ENCODE peak calls at places on chromosomes 2 and 18, in seven cellular contexts. Y, M, I, L, T, H and R are unnamed samples.
A peak's percentile ranks its signal among the peaks of the same experiment; 100 is the strongest.

GRCh38 chr18:24212939-24213338 is 74.1 kb downstream of the CABYR start:
- DNase-seq in Y (no peak), M (no peak), I (no peak), L (peak; percentile 41), T (no peak), H (no peak), R (peak; percentile 26)

GRCh38 chr18:47215554-47216138 is 35.8 kb downstream of the SKOR2 start:
- DNase-seq in Y (peak; percentile 37), M (no peak), I (no peak), L (peak; percentile 64), T (no peak), H (no peak), R (peak; percentile 6)

GRCh38 chr2:37617119-37617892 is 54.1 kb downstream of the CDC42EP3 start:
- DNase-seq in Y (no peak), M (no peak), I (no peak), L (no peak), T (peak; percentile 48), H (no peak), R (no peak)

GRCh38 chr18:50096766-50097435 is 98.0 kb downstream of the MYO5B start:
- DNase-seq in Y (no peak), M (no peak), I (peak; percentile 21), L (no peak), T (no peak), H (no peak), R (no peak)

GRCh38 chr2:155895016-155895415 is 437.5 kb downstream of the NR4A2 start:
- DNase-seq in Y (no peak), M (no peak), I (no peak), L (no peak), T (no peak), H (no peak), R (no peak)

GRCh38 chr2:61452392-61452791 is 18.5 kb downstream of the USP34 start:
- DNase-seq in Y (no peak), M (no peak), I (no peak), L (no peak), T (no peak), H (no peak), R (no peak)

GRCh38 chr2:29749843-29750242 is 171.5 kb downstream of the ALK start:
- DNase-seq in Y (no peak), M (no peak), I (no peak), L (no peak), T (peak; percentile 67), H (no peak), R (no peak)

GRCh38 chr2:238467772-238468171 is 41.0 kb downstream of the ASB1 start:
- DNase-seq in Y (no peak), M (no peak), I (no peak), L (no peak), T (no peak), H (no peak), R (no peak)

GRCh38 chr2:39737661-39738060 is 41.4 kb downstream of the THUMPD2 start:
- DNase-seq in Y (no peak), M (no peak), I (no peak), L (no peak), T (no peak), H (peak; percentile 66), R (no peak)

GRCh38 chr18:23354625-23355024 is 98.5 kb upstream of the RIOK3 start:
- DNase-seq in Y (no peak), M (no peak), I (no peak), L (no peak), T (no peak), H (no peak), R (no peak)

GRCh38 chr2:118059919-118060478 is 28.3 kb upstream of the INSIG2 start:
- DNase-seq in Y (no peak), M (no peak), I (no peak), L (no peak), T (no peak), H (no peak), R (no peak)

GRCh38 chr2:119680457-119681195 is 1.6 kb downstream of the TMEM177 start:
- DNase-seq in Y (no peak), M (no peak), I (no peak), L (no peak), T (no peak), H (no peak), R (no peak)

GRCh38 chr2:37786153-37786809 is 114.8 kb upstream of the CDC42EP3 start:
- DNase-seq in Y (no peak), M (no peak), I (no peak), L (no peak), T (no peak), H (no peak), R (no peak)

GRCh38 chr2:151206446-151206968 is 55.2 kb downstream of the RBM43 start:
- DNase-seq in Y (no peak), M (no peak), I (no peak), L (no peak), T (no peak), H (no peak), R (no peak)

GRCh38 chr2:75098856-75099255 is 100.5 kb downstream of the TACR1 start:
- DNase-seq in Y (no peak), M (no peak), I (no peak), L (peak; percentile 63), T (no peak), H (no peak), R (peak; percentile 21)

GRCh38 chr18:43396266-43396665 is 119.0 kb upstream of the SYT4 start:
- DNase-seq in Y (no peak), M (no peak), I (no peak), L (peak; percentile 5), T (no peak), H (no peak), R (no peak)

GRCh38 chr2:168742258-168742932 is 60.0 kb upstream of the NOSTRIN start:
- DNase-seq in Y (no peak), M (no peak), I (no peak), L (no peak), T (no peak), H (no peak), R (no peak)

GRCh38 chr2:24327988-24328387 is 32.3 kb downstream of the ITSN2 start:
- DNase-seq in Y (no peak), M (no peak), I (no peak), L (no peak), T (no peak), H (no peak), R (no peak)

GRCh38 chr18:56575819-56576663 is 62.4 kb downstream of the TXNL1 start:
- DNase-seq in Y (no peak), M (no peak), I (no peak), L (peak; percentile 28), T (no peak), H (no peak), R (peak; percentile 29)

GRCh38 chr2:32119161-32119560 is 46.5 kb upstream of the SLC30A6 start:
- DNase-seq in Y (no peak), M (no peak), I (no peak), L (no peak), T (no peak), H (no peak), R (no peak)

GRCh38 chr18:76495435-76496199 is 575 bp upstream of the ZNF516 start:
- DNase-seq in Y (peak; percentile 76), M (no peak), I (peak; percentile 57), L (peak; percentile 34), T (peak; percentile 62), H (peak; percentile 77), R (no peak)

GRCh38 chr2:28276076-28276618 is 116.5 kb upstream of the FOSL2 start:
- DNase-seq in Y (peak; percentile 39), M (no peak), I (no peak), L (peak; percentile 92), T (no peak), H (no peak), R (peak; percentile 49)

GRCh38 chr2:200585730-200586643 is at the start of gene AOX1:
- DNase-seq in Y (peak; percentile 88), M (no peak), I (peak; percentile 47), L (no peak), T (peak; percentile 44), H (peak; percentile 90), R (no peak)
- TF ChIP-seq POLR2A in Y (peak; percentile 81), M (no peak), I (no peak), L (no peak), T (no peak), H (no peak), R (no peak)

GRCh38 chr2:43227830-43228280 is 1.4 kb upstream of the ZFP36L2 start:
- DNase-seq in Y (no peak), M (no peak), I (no peak), L (no peak), T (no peak), H (no peak), R (peak; percentile 49)

GRCh38 chr2:43226955-43227829 is 786 bp upstream of the ZFP36L2 start:
- DNase-seq in Y (peak; percentile 97), M (peak; percentile 95), I (peak; percentile 96), L (peak; percentile 92), T (peak; percentile 97), H (peak; percentile 99), R (peak; percentile 84)

GRCh38 chr2:43225093-43225787 is 1.2 kb downstream of the ZFP36L2 start:
- DNase-seq in Y (peak; percentile 66), M (peak; percentile 59), I (peak; percentile 65), L (peak; percentile 76), T (peak; percentile 63), H (peak; percentile 87), R (no peak)

GRCh38 chr2:43225788-43226557 is 433 bp downstream of the ZFP36L2 start:
- DNase-seq in Y (no peak), M (peak; percentile 68), I (no peak), L (peak; percentile 84), T (peak; percentile 79), H (peak; percentile 83), R (peak; percentile 67)

GRCh38 chr2:43226558-43226954 is at the start of gene ZFP36L2:
- DNase-seq in Y (peak; percentile 95), M (peak; percentile 95), I (peak; percentile 97), L (peak; percentile 96), T (peak; percentile 96), H (peak; percentile 98), R (peak; percentile 98)
- TF ChIP-seq POLR2A in Y (peak; percentile 95), M (peak; percentile 94), I (peak; percentile 98), L (peak; percentile 84), T (peak; percentile 96), H (peak; percentile 97), R (peak; percentile 79)

DNA sequence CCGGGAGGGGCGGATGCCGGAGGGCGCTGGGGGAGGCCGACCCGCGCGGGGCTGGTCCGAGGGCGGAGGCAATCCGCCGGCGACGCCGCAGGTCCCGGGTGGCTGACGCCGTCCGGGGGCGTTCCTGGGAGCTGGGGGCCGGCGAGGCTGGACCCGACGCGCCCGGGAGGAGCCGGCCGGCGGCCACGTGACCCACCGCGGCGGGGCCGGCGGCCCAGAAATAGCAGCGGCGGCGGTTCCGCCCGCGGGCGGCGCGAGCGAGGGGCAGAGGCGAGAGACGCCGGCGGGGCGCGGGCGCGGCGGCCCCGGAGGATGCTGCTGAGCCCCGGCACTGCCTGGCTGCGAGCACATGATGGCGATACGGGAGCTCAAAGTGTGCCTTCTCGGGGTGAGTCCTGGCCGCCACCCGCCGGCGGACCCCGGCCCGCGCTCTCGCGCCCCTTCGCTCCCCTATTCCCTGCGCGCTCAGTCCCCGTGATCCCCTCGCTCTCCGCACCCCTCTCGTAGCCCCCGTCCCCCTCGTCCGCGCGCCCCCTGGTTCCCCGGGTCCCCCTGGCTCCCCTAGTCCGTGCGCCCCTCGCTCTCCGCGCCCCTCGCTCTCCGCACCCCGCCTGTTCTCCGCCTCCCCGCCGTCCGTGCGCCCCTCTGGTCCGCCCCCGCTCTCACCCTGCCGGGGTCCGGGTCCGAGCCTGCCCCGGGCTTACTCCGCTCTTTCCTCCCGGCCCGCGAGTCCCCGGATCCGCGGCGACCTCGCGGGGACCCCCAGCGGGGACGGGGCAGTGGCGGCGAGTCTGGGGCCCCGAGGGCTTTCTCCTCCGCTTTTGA is at the start of gene RAB31:
- DNase-seq in Y (peak; percentile 82), M (peak; percentile 61), I (peak; percentile 74), L (peak; percentile 44), T (peak; percentile 85), H (peak; percentile 94), R (peak; percentile 78)
- TF ChIP-seq POLR2A in Y (peak; percentile 87), M (no peak), I (peak; percentile 38), L (peak; percentile 40), T (peak; percentile 73), H (no peak), R (peak; percentile 79)

GRCh38 chr2:77484026-77484425 is 38.1 kb downstream of the LRRTM4 start:
- DNase-seq in Y (no peak), M (no peak), I (no peak), L (no peak), T (no peak), H (no peak), R (no peak)
- TF ChIP-seq POLR2A in Y (no peak), M (no peak), I (no peak), L (no peak), T (no peak), H (no peak), R (no peak)